ENCODE peak calls at places on chromosomes 3 and 15, in nine cellular contexts. T is HCT116, J is stomach, M is adrenal gland, K is suprapubic skin, Q is body of pancreas, D is IMR-90, Y is A549, A is Peyer's patch. G is an unnamed sample.

GRCh38 chr3:188067932-188068331 is 86.0 kb upstream of the LPP start:
- DNase-seq in T (no peak), A (no peak), D (peak; percentile 83), Y (no peak), J (no peak), M (no peak), K (no peak), Q (no peak), G (no peak)

GRCh38 chr3:115660646-115661442 is 37.5 kb downstream of the GAP43 start:
- DNase-seq in A (no peak), K (no peak), J (no peak), D (no peak), Q (no peak), Y (no peak), M (no peak), T (no peak), G (no peak)

GRCh38 chr15:89971592-89971997 is 29.5 kb upstream of the ZNF710 start:
- DNase-seq in Q (peak; percentile 75), K (no peak), A (peak; percentile 84), T (peak; percentile 70), M (peak; percentile 69), J (peak; percentile 66), Y (peak; percentile 87), D (peak; percentile 52), G (peak; percentile 73)

GRCh38 chr3:146189519-146190173 is 28.7 kb upstream of the PLOD2 start:
- DNase-seq in M (peak; percentile 35), K (no peak), T (peak; percentile 47), J (no peak), A (no peak), Q (peak; percentile 26), Y (peak; percentile 42), D (peak; percentile 64), G (no peak)

GRCh38 chr15:64905119-64905831 is 6.4 kb upstream of the ANKDD1A start:
- DNase-seq in D (peak; percentile 60), K (peak; percentile 88), A (peak; percentile 90), M (peak; percentile 84), Y (peak; percentile 79), Q (peak; percentile 75), T (no peak), J (peak; percentile 73), G (peak; percentile 79)

GRCh38 chr15:71921191-71921590 is 110.8 kb downstream of the NR2E3 start:
- DNase-seq in T (no peak), A (no peak), Y (no peak), M (no peak), D (peak; percentile 58), J (no peak), K (no peak), Q (no peak), G (no peak)

GRCh38 chr3:69419276-69419675 is 33.4 kb upstream of the FRMD4B start:
- DNase-seq in J (no peak), A (no peak), D (no peak), K (no peak), Y (no peak), Q (no peak), M (no peak), T (no peak), G (no peak)

GRCh38 chr3:44208568-44208967 is 33.1 kb upstream of the TOPAZ1 start:
- DNase-seq in M (no peak), Q (no peak), J (no peak), A (no peak), K (no peak), D (no peak), T (no peak), Y (no peak), G (no peak)

GRCh38 chr3:27521179-27521871 is 37.1 kb upstream of the SLC4A7 start:
- DNase-seq in Y (peak; percentile 77), Q (no peak), M (peak; percentile 38), J (no peak), A (no peak), D (peak; percentile 95), K (no peak), T (no peak), G (no peak)

GRCh38 chr15:74451861-74452835 is 8.8 kb downstream of the UBL7 start:
- DNase-seq in M (no peak), D (no peak), Q (no peak), Y (no peak), T (no peak), J (no peak), K (no peak), A (no peak), G (no peak)

GRCh38 chr3:100650651-100651611 is 41.5 kb downstream of the ADGRG7 start:
- DNase-seq in Q (no peak), D (peak; percentile 54), M (no peak), J (no peak), Y (no peak), T (no peak), A (no peak), K (no peak), G (no peak)

GRCh38 chr3:189883113-189883753 is 237.5 kb downstream of the P3H2 start:
- DNase-seq in Y (no peak), A (no peak), T (no peak), Q (no peak), D (no peak), M (no peak), J (no peak), K (no peak), G (no peak)

GRCh38 chr3:134253475-134254231 is 3.0 kb upstream of the RYK start:
- DNase-seq in D (no peak), Q (no peak), M (no peak), A (no peak), T (no peak), J (no peak), Y (no peak), K (no peak), G (no peak)

GRCh38 chr15:77032647-77033416 is 37.9 kb downstream of the PSTPIP1 start:
- DNase-seq in A (peak; percentile 46), Y (no peak), D (no peak), T (no peak), M (peak; percentile 16), K (no peak), J (peak; percentile 25), Q (peak; percentile 11), G (peak; percentile 7)

GRCh38 chr15:100714034-100714748 is 111.8 kb downstream of the ASB7 start:
- DNase-seq in D (no peak), T (no peak), Y (no peak), A (no peak), M (no peak), J (no peak), Q (no peak), K (no peak), G (no peak)

GRCh38 chr3:50194128-50194902 is 2.9 kb downstream of the GNAT1 start:
- DNase-seq in Q (peak; percentile 82), D (peak; percentile 50), M (peak; percentile 59), A (peak; percentile 86), J (peak; percentile 73), Y (peak; percentile 45), T (peak; percentile 49), K (no peak), G (peak; percentile 74)

GRCh38 chr3:155744091-155744625 is 713 bp downstream of the PLCH1 start:
- DNase-seq in T (peak; percentile 27), Y (peak; percentile 86), A (peak; percentile 75), K (no peak), M (peak; percentile 48), J (peak; percentile 71), Q (peak; percentile 68), D (peak; percentile 4), G (peak; percentile 75)

GRCh38 chr15:74489518-74490338 is 28.8 kb upstream of the UBL7 start:
- DNase-seq in Y (peak; percentile 58), K (no peak), M (peak; percentile 49), Q (peak; percentile 32), T (peak; percentile 48), A (peak; percentile 80), D (peak; percentile 49), J (peak; percentile 46), G (peak; percentile 44)

GRCh38 chr3:100254168-100254777 is 6.5 kb upstream of the TBC1D23 start:
- DNase-seq in T (peak; percentile 73), K (no peak), J (peak; percentile 47), Q (peak; percentile 42), M (peak; percentile 75), Y (peak; percentile 42), D (peak; percentile 78), A (peak; percentile 69), G (peak; percentile 49)

GRCh38 chr15:75625542-75626347 is at the start of gene SNUPN:
- DNase-seq in D (peak; percentile 86), Y (peak; percentile 99), K (peak; percentile 97), A (peak; percentile 97), T (peak; percentile 90), M (peak; percentile 96), Q (peak; percentile 95), J (peak; percentile 95), G (peak; percentile 96)
- TF ChIP-seq POLR2A in D (peak; percentile 25), Y (peak; percentile 90), K (no peak), A (peak; percentile 16), T (peak; percentile 87), M (peak; percentile 11), Q (peak; percentile 75), J (no peak), G (no peak)

GRCh38 chr15:60576515-60576914 is 97.6 kb upstream of the ICE2 start:
- DNase-seq in J (no peak), Q (no peak), Y (no peak), T (no peak), M (no peak), D (no peak), A (no peak), K (no peak), G (no peak)
- H3K4me1 ChIP-seq in J (no peaks in the 10 kb centered on the region), Q (peaks cover 67% of the 10 kb centered on the region), Y (peaks cover 19% of the 10 kb centered on the region), T (no peaks in the 10 kb centered on the region), M (peaks cover 39% of the 10 kb centered on the region), D (peaks cover 17% of the 10 kb centered on the region), A (no peaks in the 10 kb centered on the region), K (peaks cover 38% of the 10 kb centered on the region), G (peaks cover 5% of the 10 kb centered on the region)

GRCh38 chr15:99620178-99620577 is 54.4 kb downstream of the MEF2A start:
- DNase-seq in J (no peak), K (no peak), Y (no peak), T (no peak), A (no peak), D (no peak), Q (no peak), M (no peak), G (no peak)
- TF ChIP-seq CTCF in J (no peak), K (no peak), Y (no peak), T (no peak), A (no peak), D (no peak), Q (no peak), M (no peak), G (no peak)

GRCh38 chr3:128727485-128727884 is 1.5 kb downstream of the RAB7A start:
- DNase-seq in M (no peak), K (no peak), Q (no peak), A (no peak), J (no peak), D (no peak), Y (no peak), T (no peak), G (no peak)

GRCh38 chr3:128725547-128725931 is 444 bp upstream of the RAB7A start:
- DNase-seq in K (no peak), Y (no peak), M (no peak), T (no peak), A (no peak), Q (no peak), D (no peak), J (no peak), G (no peak)

GRCh38 chr3:128726691-128727031 is 678 bp downstream of the RAB7A start:
- DNase-seq in T (no peak), Q (peak; percentile 44), Y (no peak), M (peak; percentile 68), J (peak; percentile 61), K (peak; percentile 83), D (peak; percentile 87), A (peak; percentile 84), G (peak; percentile 73)

GRCh38 chr3:128727059-128727458 is 1.1 kb downstream of the RAB7A start:
- DNase-seq in A (no peak), D (no peak), K (no peak), T (no peak), M (no peak), J (no peak), Y (no peak), Q (no peak), G (no peak)

GRCh38 chr3:128725932-128726690 is at the start of gene RAB7A:
- DNase-seq in K (peak; percentile 99), J (peak; percentile 98), M (peak; percentile 99), Y (peak; percentile 90), A (peak; percentile 99), D (peak; percentile 98), T (peak; percentile 95), Q (peak; percentile 98), G (peak; percentile 98)
- TF ChIP-seq POLR2A in K (peak; percentile 98), J (peak; percentile 90), M (peak; percentile 94), Y (peak; percentile 49), A (peak; percentile 92), D (peak; percentile 98), T (peak; percentile 44), Q (peak; percentile 95), G (peak; percentile 94)